ENCODE peak calls at places on chromosome 16, in six cellular contexts. One of them, this sample, is unnamed.

GRCh38 chr16:2447920-2448583 is 11.9 kb upstream of the TEDC2 start:
- DNase-seq in esophagus squamous epithelium: no peak
- DNase-seq in heart right ventricle: no peak
- DNase-seq in HFF-Myc: no peak
- DNase-seq in cardiac fibroblast: no peak
- DNase-seq in A549: no peak
- DNase-seq in this sample: no peak

GRCh38 chr16:8537691-8538342 is 52.5 kb downstream of the TMEM114 start:
- DNase-seq in esophagus squamous epithelium: no peak
- DNase-seq in heart right ventricle: no peak
- DNase-seq in HFF-Myc: no peak
- DNase-seq in cardiac fibroblast: no peak
- DNase-seq in A549: no peak
- DNase-seq in this sample: no peak

GRCh38 chr16:81140930-81141780 is 45.0 kb upstream of the GCSH start:
- DNase-seq in esophagus squamous epithelium: no peak
- DNase-seq in heart right ventricle: no peak
- DNase-seq in HFF-Myc: no peak
- DNase-seq in cardiac fibroblast: no peak
- DNase-seq in A549: peak
- DNase-seq in this sample: no peak

GRCh38 chr16:73210686-73211085 is 162.8 kb upstream of the ZFHX3 start:
- DNase-seq in esophagus squamous epithelium: no peak
- DNase-seq in heart right ventricle: no peak
- DNase-seq in HFF-Myc: no peak
- DNase-seq in cardiac fibroblast: no peak
- DNase-seq in A549: no peak
- DNase-seq in this sample: no peak

GRCh38 chr16:52540910-52541309 is 6.0 kb downstream of the TOX3 start:
- DNase-seq in esophagus squamous epithelium: no peak
- DNase-seq in heart right ventricle: no peak
- DNase-seq in HFF-Myc: no peak
- DNase-seq in cardiac fibroblast: no peak
- DNase-seq in A549: no peak
- DNase-seq in this sample: no peak

GRCh38 chr16:18945233-18945632 is 19.0 kb upstream of the SMG1 start:
- DNase-seq in esophagus squamous epithelium: no peak
- DNase-seq in heart right ventricle: no peak
- DNase-seq in HFF-Myc: no peak
- DNase-seq in cardiac fibroblast: no peak
- DNase-seq in A549: no peak
- DNase-seq in this sample: no peak

GRCh38 chr16:21186326-21186691 is 25.1 kb downstream of the ZP2 start:
- DNase-seq in esophagus squamous epithelium: no peak
- DNase-seq in heart right ventricle: no peak
- DNase-seq in HFF-Myc: no peak
- DNase-seq in cardiac fibroblast: no peak
- DNase-seq in A549: no peak
- DNase-seq in this sample: no peak

GRCh38 chr16:21685034-21685455 is 21.3 kb downstream of the OTOA start:
- DNase-seq in esophagus squamous epithelium: no peak
- DNase-seq in heart right ventricle: no peak
- DNase-seq in HFF-Myc: no peak
- DNase-seq in cardiac fibroblast: no peak
- DNase-seq in A549: no peak
- DNase-seq in this sample: no peak

GRCh38 chr16:143456-143855 is 5.0 kb upstream of the NPRL3 start:
- DNase-seq in esophagus squamous epithelium: no peak
- DNase-seq in heart right ventricle: no peak
- DNase-seq in HFF-Myc: no peak
- DNase-seq in cardiac fibroblast: no peak
- DNase-seq in A549: no peak
- DNase-seq in this sample: no peak

GRCh38 chr16:11308493-11309283 is 27.6 kb upstream of the PRM1 start:
- DNase-seq in esophagus squamous epithelium: no peak
- DNase-seq in heart right ventricle: no peak
- DNase-seq in HFF-Myc: no peak
- DNase-seq in cardiac fibroblast: no peak
- DNase-seq in A549: no peak
- DNase-seq in this sample: no peak

GRCh38 chr16:85984211-85984880 is 85.4 kb downstream of the IRF8 start:
- DNase-seq in esophagus squamous epithelium: no peak
- DNase-seq in heart right ventricle: no peak
- DNase-seq in HFF-Myc: no peak
- DNase-seq in cardiac fibroblast: no peak
- DNase-seq in A549: no peak
- DNase-seq in this sample: no peak

GRCh38 chr16:19172098-19172780 is 4.2 kb downstream of the SYT17 start:
- DNase-seq in esophagus squamous epithelium: no peak
- DNase-seq in heart right ventricle: no peak
- DNase-seq in HFF-Myc: no peak
- DNase-seq in cardiac fibroblast: no peak
- DNase-seq in A549: no peak
- DNase-seq in this sample: no peak

GRCh38 chr16:81469710-81470481 is 25.3 kb downstream of the CMIP start:
- DNase-seq in esophagus squamous epithelium: no peak
- DNase-seq in heart right ventricle: no peak
- DNase-seq in HFF-Myc: no peak
- DNase-seq in cardiac fibroblast: no peak
- DNase-seq in A549: no peak
- DNase-seq in this sample: no peak

GRCh38 chr16:65123846-65124513 is 2.1 kb upstream of the CDH11 start:
- DNase-seq in esophagus squamous epithelium: no peak
- DNase-seq in heart right ventricle: no peak
- DNase-seq in HFF-Myc: no peak
- DNase-seq in cardiac fibroblast: no peak
- DNase-seq in A549: no peak
- DNase-seq in this sample: no peak

GRCh38 chr16:84481051-84481735 is 23.3 kb downstream of the MEAK7 start:
- DNase-seq in esophagus squamous epithelium: no peak
- DNase-seq in heart right ventricle: no peak
- DNase-seq in HFF-Myc: no peak
- DNase-seq in cardiac fibroblast: no peak
- DNase-seq in A549: no peak
- DNase-seq in this sample: no peak

GRCh38 chr16:58339452-58339938 is 44.7 kb upstream of the PRSS54 start:
- DNase-seq in esophagus squamous epithelium: no peak
- DNase-seq in heart right ventricle: peak
- DNase-seq in HFF-Myc: no peak
- DNase-seq in cardiac fibroblast: peak
- DNase-seq in A549: peak
- DNase-seq in this sample: no peak

GRCh38 chr16:30907064-30907463 is 10.7 kb downstream of the CTF1 start:
- DNase-seq in esophagus squamous epithelium: no peak
- DNase-seq in heart right ventricle: no peak
- DNase-seq in HFF-Myc: no peak
- DNase-seq in cardiac fibroblast: no peak
- DNase-seq in A549: no peak
- DNase-seq in this sample: no peak

GRCh38 chr16:88298882-88299745 is 83.6 kb upstream of the ZNF469 start:
- DNase-seq in esophagus squamous epithelium: no peak
- DNase-seq in heart right ventricle: no peak
- DNase-seq in HFF-Myc: no peak
- DNase-seq in cardiac fibroblast: peak
- DNase-seq in A549: no peak
- DNase-seq in this sample: no peak

GRCh38 chr16:54430491-54431030 is 144.0 kb upstream of the IRX3 start:
- DNase-seq in esophagus squamous epithelium: no peak
- DNase-seq in heart right ventricle: no peak
- DNase-seq in HFF-Myc: peak
- DNase-seq in cardiac fibroblast: peak
- DNase-seq in A549: no peak
- DNase-seq in this sample: peak

GRCh38 chr16:65846210-65846602 is 520.3 kb upstream of the CDH5 start:
- DNase-seq in esophagus squamous epithelium: no peak
- DNase-seq in heart right ventricle: no peak
- DNase-seq in HFF-Myc: no peak
- DNase-seq in cardiac fibroblast: no peak
- DNase-seq in A549: no peak
- DNase-seq in this sample: no peak

GRCh38 chr16:56547120-56547948 is 17.5 kb upstream of the MT4 start:
- DNase-seq in esophagus squamous epithelium: no peak
- DNase-seq in heart right ventricle: no peak
- DNase-seq in HFF-Myc: peak
- DNase-seq in cardiac fibroblast: peak
- DNase-seq in A549: no peak
- DNase-seq in this sample: peak

GRCh38 chr16:278863-279366 is 1.5 kb upstream of the ARHGDIG start:
- DNase-seq in esophagus squamous epithelium: no peak
- DNase-seq in heart right ventricle: peak
- DNase-seq in HFF-Myc: peak
- DNase-seq in cardiac fibroblast: peak
- DNase-seq in A549: peak
- DNase-seq in this sample: no peak

GRCh38 chr16:77398495-77398894 is 36.3 kb downstream of the ADAMTS18 start:
- DNase-seq in esophagus squamous epithelium: no peak
- DNase-seq in heart right ventricle: no peak
- DNase-seq in HFF-Myc: no peak
- DNase-seq in cardiac fibroblast: no peak
- DNase-seq in A549: no peak
- DNase-seq in this sample: no peak
- H3K4me3 ChIP-seq in esophagus squamous epithelium: no peak
- H3K4me3 ChIP-seq in heart right ventricle: no peak
- H3K4me3 ChIP-seq in HFF-Myc: no peak
- H3K4me3 ChIP-seq in cardiac fibroblast: no peak
- H3K4me3 ChIP-seq in A549: no peak
- H3K4me3 ChIP-seq in this sample: no peak

DNA sequence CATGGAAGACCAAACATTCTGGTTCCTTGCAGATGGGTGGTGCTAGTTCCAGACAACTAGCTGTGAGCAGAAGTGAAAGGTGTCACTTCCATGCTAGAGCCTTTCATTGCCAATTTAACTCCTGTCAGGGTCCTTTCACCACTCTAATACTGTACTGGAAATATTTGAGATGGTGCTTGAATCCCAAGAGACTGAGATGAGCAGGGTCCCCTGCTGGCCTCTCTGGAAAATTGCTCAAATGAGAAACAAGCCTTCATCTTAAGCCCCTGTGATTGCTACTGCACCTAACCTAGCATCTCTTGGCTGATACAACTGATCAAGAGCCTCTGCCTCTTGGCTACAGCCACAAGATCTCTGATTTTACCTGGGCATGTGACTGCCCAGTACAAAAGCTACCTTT is 7.4 kb upstream of the VAC14 start:
- DNase-seq in esophagus squamous epithelium: no peak
- DNase-seq in heart right ventricle: no peak
- DNase-seq in HFF-Myc: no peak
- DNase-seq in cardiac fibroblast: no peak
- DNase-seq in A549: no peak
- DNase-seq in this sample: no peak
- TF ChIP-seq CTCF in esophagus squamous epithelium: no peak
- TF ChIP-seq CTCF in heart right ventricle: no peak
- TF ChIP-seq CTCF in HFF-Myc: peak
- TF ChIP-seq CTCF in cardiac fibroblast: peak
- TF ChIP-seq CTCF in A549: no peak
- TF ChIP-seq CTCF in this sample: no peak

GRCh38 chr16:79597775-79598174 is 2.8 kb downstream of the MAF start:
- DNase-seq in esophagus squamous epithelium: no peak
- DNase-seq in heart right ventricle: no peak
- DNase-seq in HFF-Myc: no peak
- DNase-seq in cardiac fibroblast: no peak
- DNase-seq in A549: no peak
- DNase-seq in this sample: no peak

GRCh38 chr16:79597277-79597676 is 3.3 kb downstream of the MAF start:
- DNase-seq in esophagus squamous epithelium: no peak
- DNase-seq in heart right ventricle: no peak
- DNase-seq in HFF-Myc: no peak
- DNase-seq in cardiac fibroblast: peak
- DNase-seq in A549: no peak
- DNase-seq in this sample: no peak

GRCh38 chr16:79593754-79594153 is 6.8 kb downstream of the MAF start:
- DNase-seq in esophagus squamous epithelium: no peak
- DNase-seq in heart right ventricle: no peak
- DNase-seq in HFF-Myc: no peak
- DNase-seq in cardiac fibroblast: no peak
- DNase-seq in A549: no peak
- DNase-seq in this sample: no peak

GRCh38 chr16:79595261-79595660 is 5.3 kb downstream of the MAF start:
- DNase-seq in esophagus squamous epithelium: no peak
- DNase-seq in heart right ventricle: no peak
- DNase-seq in HFF-Myc: no peak
- DNase-seq in cardiac fibroblast: no peak
- DNase-seq in A549: no peak
- DNase-seq in this sample: no peak

DNA sequence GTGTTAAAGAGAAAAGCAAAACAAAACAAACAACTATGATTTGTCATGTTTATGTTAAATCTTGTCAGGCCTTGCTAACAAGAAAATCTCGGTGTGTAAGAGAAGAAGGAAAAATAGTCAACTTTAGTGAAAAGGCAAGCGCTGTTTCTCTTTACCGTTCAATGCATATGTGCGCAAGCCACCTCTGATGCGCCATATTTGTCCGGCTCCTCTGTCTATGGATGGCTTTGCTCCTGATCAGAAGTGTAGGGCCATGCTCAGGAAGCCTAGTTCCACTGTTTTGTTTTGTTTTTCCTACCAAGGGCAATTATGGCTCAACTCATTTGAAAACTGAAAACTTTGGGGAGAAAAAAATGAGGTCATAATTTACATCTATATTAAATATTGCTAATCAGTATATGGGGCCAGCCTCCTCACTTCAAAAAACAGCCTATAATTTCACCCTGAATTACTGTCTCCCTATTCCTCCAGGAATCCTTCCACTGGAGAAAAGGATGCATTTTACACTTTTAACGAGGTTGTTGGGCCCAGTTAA is 4.6 kb downstream of the MAF start:
- DNase-seq in esophagus squamous epithelium: no peak
- DNase-seq in heart right ventricle: no peak
- DNase-seq in HFF-Myc: no peak
- DNase-seq in cardiac fibroblast: no peak
- DNase-seq in A549: no peak
- DNase-seq in this sample: no peak
- H3K4me3 ChIP-seq in esophagus squamous epithelium: peak
- H3K4me3 ChIP-seq in heart right ventricle: peak
- H3K4me3 ChIP-seq in HFF-Myc: no peak
- H3K4me3 ChIP-seq in cardiac fibroblast: no peak
- H3K4me3 ChIP-seq in A549: no peak
- H3K4me3 ChIP-seq in this sample: no peak

DNA sequence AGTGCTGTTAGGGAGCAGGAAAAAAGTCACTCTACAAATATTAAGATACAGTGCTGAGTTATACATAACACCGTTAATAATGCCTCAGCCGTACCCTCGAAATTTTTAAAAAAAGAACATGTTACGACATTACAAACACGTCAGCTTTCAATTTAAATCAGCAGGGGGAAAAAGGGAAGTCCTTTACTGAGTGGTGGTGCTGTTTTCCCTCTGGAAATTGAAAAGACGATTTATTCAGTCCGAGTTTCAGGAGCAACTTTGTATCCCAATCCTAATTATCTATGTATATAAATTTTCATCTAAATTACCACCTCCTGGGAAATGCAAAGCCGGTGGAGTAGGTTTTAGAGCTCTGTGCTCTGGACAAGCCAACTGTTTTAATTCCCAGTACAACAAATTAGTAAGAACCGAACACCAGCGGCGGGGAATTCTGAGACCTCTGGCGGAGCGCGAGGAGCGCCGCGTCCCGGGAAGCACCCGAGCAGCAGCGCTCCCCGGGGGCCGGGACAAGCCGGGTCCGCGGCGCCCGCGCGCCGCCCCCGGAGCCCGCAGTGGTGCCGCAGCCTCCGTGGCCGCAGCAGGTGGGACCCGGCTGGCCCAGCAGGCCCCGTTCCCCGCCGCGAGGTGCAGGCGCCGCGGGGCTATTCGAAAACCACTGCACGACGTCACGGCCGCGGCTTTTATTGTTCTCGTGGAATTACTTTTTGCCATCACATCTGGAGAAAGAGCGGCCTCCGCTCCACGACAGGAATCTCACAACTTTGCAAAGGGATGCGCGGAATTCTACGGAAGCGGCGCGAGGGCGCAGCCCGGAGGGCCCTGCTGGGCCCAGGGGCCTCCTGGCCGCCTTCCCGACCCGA is 1.0 kb downstream of the NETO2 start:
- DNase-seq in esophagus squamous epithelium: no peak
- DNase-seq in heart right ventricle: peak
- DNase-seq in HFF-Myc: no peak
- DNase-seq in cardiac fibroblast: peak
- DNase-seq in A549: peak
- DNase-seq in this sample: no peak
- TF ChIP-seq CTCF in esophagus squamous epithelium: no peak
- TF ChIP-seq CTCF in heart right ventricle: no peak
- TF ChIP-seq CTCF in HFF-Myc: no peak
- TF ChIP-seq CTCF in cardiac fibroblast: no peak
- TF ChIP-seq CTCF in A549: no peak
- TF ChIP-seq CTCF in this sample: no peak

This sample was measured in AG09309.